ENCODE peak calls at places on chromosomes 13 and 19, in seven cellular contexts. X, T, O, V, N, M and A are unnamed samples.

GRCh38 chr13:40069173-40070044 is 413.9 kb downstream of the COG6 start:
- DNase-seq in X (peak; percentile 84), T (peak; percentile 64), O (peak; percentile 75), V (peak; percentile 80), N (peak; percentile 61), M (peak; percentile 29), A (peak; percentile 81)

GRCh38 chr13:40389081-40389641 is 277.3 kb downstream of the FOXO1 start:
- DNase-seq in X (no peak), T (no peak), O (no peak), V (no peak), N (no peak), M (peak; percentile 27), A (peak; percentile 54)

GRCh38 chr19:43582495-43582894 is 6.9 kb downstream of the PINLYP start:
- DNase-seq in X (no peak), T (no peak), O (no peak), V (no peak), N (no peak), M (no peak), A (no peak)

GRCh38 chr19:45645068-45645630 is 6.0 kb upstream of the EML2 start:
- DNase-seq in X (no peak), T (no peak), O (no peak), V (no peak), N (no peak), M (no peak), A (no peak)

GRCh38 chr13:106349080-106349841 is 186.2 kb downstream of the EFNB2 start:
- DNase-seq in X (peak; percentile 62), T (peak; percentile 43), O (peak; percentile 71), V (peak; percentile 61), N (peak; percentile 83), M (no peak), A (no peak)

GRCh38 chr13:107242138-107242537 is 674.2 kb upstream of the ARGLU1 start:
- DNase-seq in X (no peak), T (no peak), O (no peak), V (no peak), N (no peak), M (no peak), A (no peak)

GRCh38 chr13:35832551-35832950 is 298.6 kb downstream of the DCLK1 start:
- DNase-seq in X (no peak), T (no peak), O (no peak), V (no peak), N (no peak), M (no peak), A (no peak)

GRCh38 chr13:75869981-75870380 is 233.9 kb downstream of the LMO7 start:
- DNase-seq in X (no peak), T (no peak), O (no peak), V (no peak), N (no peak), M (peak; percentile 91), A (no peak)

GRCh38 chr13:23828866-23829265 is 60.3 kb downstream of the MIPEP start:
- DNase-seq in X (no peak), T (no peak), O (no peak), V (no peak), N (no peak), M (no peak), A (no peak)

GRCh38 chr13:39816936-39817335 is 161.5 kb downstream of the COG6 start:
- DNase-seq in X (no peak), T (no peak), O (no peak), V (no peak), N (no peak), M (no peak), A (no peak)

DNA sequence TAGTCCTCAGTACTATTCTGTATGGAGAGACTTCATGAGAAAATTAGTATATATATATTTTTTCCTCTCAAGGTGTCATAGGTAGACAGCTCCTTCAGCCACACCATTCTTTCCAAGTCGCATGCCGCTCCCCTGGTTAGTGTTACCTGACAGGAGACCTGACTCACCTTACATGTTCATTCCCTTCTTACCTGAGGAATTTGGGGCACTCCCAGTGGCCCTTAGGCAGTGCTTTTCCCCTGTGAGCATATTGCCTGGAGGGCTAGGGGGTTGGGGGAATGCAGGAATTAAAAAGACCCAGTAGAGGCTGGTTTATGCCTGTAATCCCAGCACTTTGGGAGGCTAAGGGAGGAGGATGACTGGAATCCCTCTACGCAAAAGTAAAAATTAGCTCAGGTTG is 9.0 kb upstream of the ACTN4 start:
- DNase-seq in X (no peak), T (no peak), O (no peak), V (no peak), N (peak; percentile 50), M (no peak), A (no peak)
- H3K4me1 ChIP-seq in X (peaks cover 8% of the 10 kb centered on the region), T (no peaks in the 10 kb centered on the region), O (no peaks in the 10 kb centered on the region), V (no peaks in the 10 kb centered on the region), N (peaks cover 29% of the 10 kb centered on the region), M (peaks cover 6% of the 10 kb centered on the region), A (peaks cover 12% of the 10 kb centered on the region)

GRCh38 chr13:26025196-26025595 is 26.6 kb downstream of the SHISA2 start:
- DNase-seq in X (peak; percentile 56), T (no peak), O (no peak), V (no peak), N (no peak), M (no peak), A (no peak)
- TF ChIP-seq EZH2phosphoT487 in X (no peak), T (no peak), O (no peak), V (no peak), N (no peak), M (no peak), A (no peak)

GRCh38 chr19:19042732-19043274 is 9.4 kb downstream of the ARMC6 start:
- DNase-seq in X (no peak), T (no peak), O (no peak), V (no peak), N (no peak), M (no peak), A (no peak)
- H3K4me1 ChIP-seq in X (no peaks in the 10 kb centered on the region), T (no peaks in the 10 kb centered on the region), O (no peaks in the 10 kb centered on the region), V (no peaks in the 10 kb centered on the region), N (no peaks in the 10 kb centered on the region), M (no peaks in the 10 kb centered on the region), A (peaks cover 21% of the 10 kb centered on the region)

GRCh38 chr19:2962018-2962670 is 15.2 kb upstream of the TLE6 start:
- DNase-seq in X (peak; percentile 96), T (peak; percentile 77), O (peak; percentile 95), V (peak; percentile 93), N (peak; percentile 67), M (peak; percentile 58), A (peak; percentile 87)
- TF ChIP-seq EZH2phosphoT487 in X (no peak), T (no peak), O (no peak), V (no peak), N (no peak), M (no peak), A (no peak)

DNA sequence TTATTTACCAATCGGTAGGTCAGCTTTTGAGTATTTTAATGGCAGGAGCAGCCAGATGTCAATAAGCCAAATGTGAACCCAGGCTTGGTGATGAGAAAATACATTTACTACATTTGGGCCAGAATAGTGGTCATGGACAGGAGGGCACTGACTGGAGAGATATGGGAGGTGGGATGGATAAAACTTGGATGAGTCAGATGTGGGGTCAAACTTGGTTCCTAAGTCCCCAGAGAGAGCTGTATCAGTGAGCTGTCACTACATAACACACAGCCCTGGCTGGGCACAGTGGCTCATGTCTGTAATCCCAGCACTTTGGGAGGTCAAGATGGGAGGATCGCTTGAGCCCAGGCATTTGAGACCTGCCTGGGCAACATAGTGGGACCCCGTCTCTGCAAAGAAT is 51.7 kb upstream of the EHD2 start:
- DNase-seq in X (no peak), T (no peak), O (no peak), V (no peak), N (no peak), M (no peak), A (no peak)
- H3K4me1 ChIP-seq in X (peaks cover 13% of the 10 kb centered on the region), T (no peaks in the 10 kb centered on the region), O (no peaks in the 10 kb centered on the region), V (peaks cover 54% of the 10 kb centered on the region), N (peaks cover 44% of the 10 kb centered on the region), M (no peaks in the 10 kb centered on the region), A (no peaks in the 10 kb centered on the region)

GRCh38 chr19:18969953-18970659 is 29.1 kb upstream of the HOMER3 start:
- DNase-seq in X (no peak), T (no peak), O (no peak), V (no peak), N (no peak), M (no peak), A (no peak)
- TF ChIP-seq EZH2phosphoT487 in X (no peak), T (no peak), O (no peak), V (no peak), N (no peak), M (no peak), A (no peak)

GRCh38 chr19:13047374-13047773 is 52.1 kb downstream of the NFIX start:
- DNase-seq in X (no peak), T (no peak), O (no peak), V (no peak), N (no peak), M (no peak), A (no peak)

GRCh38 chr19:13044160-13044853 is 49.0 kb downstream of the NFIX start:
- DNase-seq in X (no peak), T (no peak), O (no peak), V (no peak), N (peak; percentile 56), M (no peak), A (no peak)

GRCh38 chr19:13042443-13043130 is 47.3 kb downstream of the NFIX start:
- DNase-seq in X (no peak), T (no peak), O (no peak), V (no peak), N (no peak), M (no peak), A (no peak)

GRCh38 chr19:13043285-13043684 is 48.0 kb downstream of the NFIX start:
- DNase-seq in X (no peak), T (no peak), O (no peak), V (no peak), N (no peak), M (no peak), A (peak; percentile 19)

DNA sequence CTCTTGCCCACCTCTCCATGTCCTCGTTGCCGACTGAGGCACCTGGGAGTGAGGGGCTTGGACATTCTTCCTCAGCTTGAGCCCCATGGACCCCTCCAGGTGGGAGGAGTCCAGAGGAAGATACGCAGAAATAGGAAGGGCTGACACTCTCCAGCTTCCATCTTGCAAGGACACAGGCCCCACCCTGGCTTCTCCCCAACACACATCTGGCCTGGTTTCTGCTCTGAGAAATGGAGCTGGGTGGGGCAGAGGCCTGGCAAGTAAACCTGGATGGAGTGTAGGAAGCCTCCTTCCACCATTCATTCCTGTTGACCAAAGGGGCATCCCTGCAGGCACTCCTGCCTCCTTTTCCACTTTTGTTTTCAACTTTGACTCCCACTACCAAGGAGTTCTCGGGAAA is 50.5 kb downstream of the NFIX start:
- DNase-seq in X (no peak), T (no peak), O (no peak), V (no peak), N (no peak), M (no peak), A (no peak)
- H3K4me1 ChIP-seq in X (peaks cover 3% of the 10 kb centered on the region), T (peaks cover 14% of the 10 kb centered on the region), O (peaks cover 3% of the 10 kb centered on the region), V (peaks cover 2% of the 10 kb centered on the region), N (peaks cover 21% of the 10 kb centered on the region), M (no peaks in the 10 kb centered on the region), A (peaks cover 6% of the 10 kb centered on the region)